ENCODE peak calls at places on chromosomes 1 and 21, in four cellular contexts. D is neuronal stem cell, R is mesenchymal stem cell, Y is H1. U is an unnamed sample.

GRCh38 chr1:108057536-108057935 is 92.6 kb upstream of the VAV3 start:
- DNase-seq in D (no peak), R (peak; percentile 70), Y (no peak), U (no peak)

GRCh38 chr21:18522181-18522771 is 118.7 kb upstream of the TMPRSS15 start:
- DNase-seq in D (no peak), R (peak; percentile 4), Y (no peak), U (no peak)

GRCh38 chr1:167934407-167935251 is 1.9 kb upstream of the DCAF6 start:
- DNase-seq in D (peak; percentile 4), R (peak; percentile 73), Y (no peak), U (no peak)

GRCh38 chr1:111269820-111270406 is 20.7 kb upstream of the CHIA start:
- DNase-seq in D (no peak), R (no peak), Y (no peak), U (no peak)

GRCh38 chr1:61149010-61149860 is 66.9 kb downstream of the NFIA start:
- DNase-seq in D (no peak), R (no peak), Y (no peak), U (peak; percentile 56)

GRCh38 chr1:85940621-85941306 is 215.8 kb downstream of the COL24A1 start:
- DNase-seq in D (no peak), R (no peak), Y (no peak), U (peak; percentile 21)

GRCh38 chr1:114040273-114041043 is 61.2 kb downstream of the OLFML3 start:
- DNase-seq in D (no peak), R (peak; percentile 27), Y (no peak), U (no peak)

GRCh38 chr1:116411784-116412479 is 38.9 kb downstream of the ATP1A1 start:
- DNase-seq in D (no peak), R (peak; percentile 37), Y (no peak), U (no peak)

GRCh38 chr21:15034126-15034848 is 30.5 kb downstream of the NRIP1 start:
- DNase-seq in D (no peak), R (no peak), Y (no peak), U (no peak)

GRCh38 chr21:39052718-39053117 is 130.5 kb downstream of the PSMG1 start:
- DNase-seq in D (no peak), R (no peak), Y (no peak), U (no peak)

GRCh38 chr1:185367218-185367617 is 50.2 kb upstream of the IVNS1ABP start:
- DNase-seq in D (no peak), R (no peak), Y (no peak), U (no peak)

GRCh38 chr1:178530520-178530919 is 17.6 kb downstream of the TEX35 start:
- DNase-seq in D (no peak), R (peak; percentile 17), Y (no peak), U (no peak)

GRCh38 chr1:20102875-20103274 is 16.5 kb downstream of the PLA2G2D start:
- DNase-seq in D (no peak), R (peak; percentile 25), Y (no peak), U (no peak)

GRCh38 chr1:162397943-162398560 is 13.9 kb downstream of the SH2D1B start:
- DNase-seq in D (no peak), R (no peak), Y (no peak), U (no peak)

DNA sequence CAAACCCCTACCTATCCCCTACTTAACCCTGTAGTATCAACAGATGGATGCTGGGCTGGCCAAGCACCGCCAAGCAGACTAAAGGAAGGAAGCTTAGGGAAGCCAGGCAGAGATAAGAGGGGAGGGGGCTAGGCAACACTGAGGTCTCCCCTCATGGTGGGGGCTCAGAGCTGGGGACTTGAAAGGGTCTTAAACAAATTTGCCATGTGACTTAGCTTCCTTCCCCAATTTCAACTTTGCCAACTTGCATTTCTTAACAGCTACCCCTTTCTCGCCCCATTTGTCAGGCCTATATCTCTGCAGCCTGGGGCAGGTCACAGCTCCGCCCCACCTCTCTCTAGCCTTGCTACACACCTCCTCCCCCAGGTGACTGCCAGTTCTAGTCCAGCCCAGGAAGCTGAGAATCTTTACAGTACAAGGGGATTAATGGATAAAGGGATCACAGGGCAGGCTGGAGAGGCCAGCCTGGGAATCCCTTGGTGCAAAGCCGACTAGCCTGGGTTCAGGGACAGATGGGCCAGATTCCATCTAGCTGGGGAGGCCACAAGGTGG is 3.4 kb downstream of the KIF21B start:
- DNase-seq in D (no peak), R (no peak), Y (no peak), U (no peak)
- H3K4me1 ChIP-seq in D (peaks cover 40% of the 10 kb centered on the region), R (peaks cover 55% of the 10 kb centered on the region), Y (peaks cover 38% of the 10 kb centered on the region), U (peaks cover 4% of the 10 kb centered on the region)

GRCh38 chr1:54583868-54584267 is 35.8 kb downstream of the ACOT11 start:
- DNase-seq in D (no peak), R (no peak), Y (no peak), U (no peak)

GRCh38 chr1:54583307-54583686 is 35.3 kb downstream of the ACOT11 start:
- DNase-seq in D (no peak), R (no peak), Y (no peak), U (no peak)

GRCh38 chr1:54580856-54581550 is 33.0 kb downstream of the ACOT11 start:
- DNase-seq in D (no peak), R (no peak), Y (no peak), U (no peak)

GRCh38 chr1:54581621-54582035 is 33.6 kb downstream of the ACOT11 start:
- DNase-seq in D (no peak), R (peak; percentile 27), Y (no peak), U (no peak)

GRCh38 chr1:54582566-54583306 is 34.7 kb downstream of the ACOT11 start:
- DNase-seq in D (peak; percentile 36), R (no peak), Y (no peak), U (no peak)
- H2BK12ac ChIP-seq in D (peak overlapping the region; percentile 92), R (no peak overlapping the region), Y (peak overlapping the region; percentile 82), U (peak overlapping the region; percentile 24)

GRCh38 chr1:204261266-204261665 is 47.5 kb upstream of the GOLT1A start:
- DNase-seq in D (no peak), R (no peak), Y (no peak), U (no peak)

GRCh38 chr1:204263240-204263848 is 49.6 kb upstream of the GOLT1A start:
- DNase-seq in D (no peak), R (peak; percentile 39), Y (no peak), U (no peak)

GRCh38 chr1:204260601-204261197 is 46.9 kb upstream of the GOLT1A start:
- DNase-seq in D (no peak), R (peak; percentile 26), Y (no peak), U (no peak)

GRCh38 chr1:204261746-204262505 is 48.1 kb upstream of the GOLT1A start:
- DNase-seq in D (no peak), R (peak; percentile 68), Y (no peak), U (no peak)

GRCh38 chr1:204262506-204263239 is 48.9 kb upstream of the GOLT1A start:
- DNase-seq in D (no peak), R (no peak), Y (no peak), U (no peak)
- H3K4me3 ChIP-seq in D (no peak overlapping the region), R (no peak overlapping the region), Y (no peak overlapping the region), U (no peak overlapping the region)

GRCh38 chr1:27602510-27603319 is 1.2 kb downstream of the AHDC1 start:
- DNase-seq in D (no peak), R (no peak), Y (no peak), U (no peak)
- H3K4me1 ChIP-seq in D (peaks cover 69% of the 10 kb centered on the region), R (peaks cover 57% of the 10 kb centered on the region), Y (peaks cover 54% of the 10 kb centered on the region), U (peaks cover 60% of the 10 kb centered on the region)

DNA sequence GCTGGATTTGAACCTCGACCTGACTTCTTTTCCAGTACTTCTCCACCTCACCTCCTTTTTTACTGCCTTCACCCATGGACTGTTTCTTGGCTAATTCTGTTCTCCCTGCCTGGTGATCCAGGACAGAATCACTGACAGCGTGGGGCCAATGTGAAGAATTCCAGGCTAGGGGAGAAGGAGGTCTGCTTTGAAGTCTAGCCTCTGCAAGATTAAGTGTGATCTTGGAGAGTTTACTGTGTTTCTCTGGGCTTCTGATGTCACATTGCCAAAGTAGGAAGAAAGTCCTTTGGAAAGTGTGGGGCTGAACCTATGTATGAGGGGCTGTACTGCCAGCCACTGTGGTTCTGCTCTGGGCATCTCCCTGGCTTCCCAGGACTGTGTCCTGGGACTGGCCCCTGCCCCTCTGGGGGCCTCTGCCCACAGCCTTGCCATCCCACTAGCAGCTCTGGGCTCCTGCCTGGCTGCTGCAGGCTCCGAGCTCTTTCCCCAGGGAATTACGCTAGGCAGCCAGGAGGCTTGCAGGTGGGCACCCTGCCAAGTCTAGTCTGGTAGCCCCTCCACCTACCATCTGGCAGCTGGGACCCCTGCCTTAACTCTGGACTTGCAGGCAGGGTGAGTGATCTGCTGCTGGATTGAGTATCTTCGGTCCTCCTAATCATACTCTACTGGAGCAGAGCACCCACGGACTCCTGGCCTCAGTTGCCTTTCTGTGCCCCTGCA is 52.2 kb downstream of the YARS1 start:
- DNase-seq in D (no peak), R (no peak), Y (no peak), U (no peak)
- H2BK12ac ChIP-seq in D (no peak overlapping the region), R (no peak overlapping the region), Y (peak overlapping the region; percentile 72), U (peak overlapping the region; percentile 51)